ENCODE peak calls at places on chromosomes 3 and 15, in nine cellular contexts. J, K, W, E, F, B, I, O and Q are unnamed samples.

GRCh38 chr3:59235221-59236012 is 185.6 kb upstream of the CFAP20DC start:
- DNase-seq in J (no peak), F (no peak), E (no peak), K (no peak), O (no peak), W (no peak), B (peak), I (no peak), Q (no peak)

GRCh38 chr3:54123538-54124196 is 1.3 kb downstream of the CACNA2D3 start:
- DNase-seq in E (no peak), I (peak), F (no peak), O (no peak), W (no peak), B (no peak), J (no peak), K (no peak), Q (no peak)

GRCh38 chr15:45441686-45442085 is 63.3 kb upstream of the GATM start:
- DNase-seq in B (no peak), O (no peak), J (no peak), I (no peak), F (no peak), W (no peak), E (no peak), K (no peak), Q (no peak)

GRCh38 chr3:46337911-46338310 is 16.0 kb upstream of the CCR2 start:
- DNase-seq in I (no peak), O (no peak), K (no peak), F (no peak), J (no peak), E (no peak), B (no peak), W (no peak), Q (no peak)

GRCh38 chr15:59160880-59161593 is 45.6 kb upstream of the LDHAL6B start:
- DNase-seq in K (peak), B (peak), J (no peak), F (no peak), W (peak), E (no peak), I (no peak), O (no peak), Q (peak)

GRCh38 chr15:100350434-100351226 is 8.9 kb upstream of the ADAMTS17 start:
- DNase-seq in W (no peak), F (no peak), E (no peak), K (no peak), B (no peak), J (no peak), O (no peak), I (no peak), Q (peak)

GRCh38 chr3:119194237-119195150 is 21.1 kb downstream of the UPK1B start:
- DNase-seq in E (no peak), I (no peak), O (no peak), K (no peak), F (no peak), W (no peak), B (no peak), J (no peak), Q (no peak)

GRCh38 chr15:91099616-91100560 is at the start of gene SV2B:
- DNase-seq in B (peak), W (peak), I (no peak), K (peak), F (peak), O (no peak), E (no peak), J (peak), Q (peak)

GRCh38 chr3:126912027-126912422 is 70.9 kb upstream of the PLXNA1 start:
- DNase-seq in F (no peak), I (peak), B (no peak), E (no peak), W (no peak), O (no peak), J (no peak), K (no peak), Q (peak)

GRCh38 chr15:61095804-61096506 is 133.1 kb downstream of the RORA start:
- DNase-seq in W (no peak), K (no peak), E (no peak), O (no peak), B (no peak), I (no peak), J (no peak), F (no peak), Q (no peak)

GRCh38 chr15:72169921-72170611 is 27.5 kb downstream of the GRAMD2A start:
- DNase-seq in W (no peak), F (no peak), E (no peak), J (no peak), K (no peak), I (peak), B (no peak), O (no peak), Q (no peak)

GRCh38 chr15:92638291-92638708 is 17.3 kb downstream of the FAM174B start:
- DNase-seq in F (no peak), J (no peak), O (no peak), W (no peak), I (peak), B (peak), K (no peak), E (no peak), Q (peak)

GRCh38 chr15:46636220-46636619 is 1001.4 kb downstream of the SQOR start:
- DNase-seq in I (no peak), F (no peak), E (no peak), B (no peak), K (no peak), W (no peak), J (no peak), O (peak), Q (no peak)

GRCh38 chr3:30141178-30141581 is 465.2 kb upstream of the TGFBR2 start:
- DNase-seq in B (no peak), O (no peak), J (no peak), K (no peak), F (no peak), I (no peak), W (no peak), E (no peak), Q (no peak)

GRCh38 chr15:57516327-57517026 is 75.2 kb upstream of the MYZAP start:
- DNase-seq in B (no peak), W (no peak), K (no peak), I (no peak), J (no peak), E (no peak), O (no peak), F (no peak), Q (no peak)

GRCh38 chr15:87863152-87863551 is 393.4 kb downstream of the NTRK3 start:
- DNase-seq in I (no peak), O (no peak), W (no peak), F (no peak), J (no peak), B (no peak), E (no peak), K (peak), Q (no peak)

GRCh38 chr3:126212629-126213375 is 32.4 kb upstream of the ALDH1L1 start:
- DNase-seq in O (no peak), F (no peak), K (peak), J (no peak), B (no peak), E (no peak), I (peak), W (no peak), Q (no peak)

GRCh38 chr3:52920872-52921271 is 23.5 kb upstream of the STIMATE start:
- DNase-seq in K (no peak), O (no peak), I (no peak), F (no peak), E (no peak), J (no peak), B (no peak), W (no peak), Q (no peak)

GRCh38 chr15:65833501-65834220 is 35.6 kb upstream of the RAB11A start:
- DNase-seq in I (no peak), F (no peak), W (peak), B (peak), O (no peak), E (no peak), J (no peak), K (no peak), Q (no peak)

GRCh38 chr15:90106522-90107117 is 4.4 kb upstream of the IDH2 start:
- DNase-seq in E (no peak), B (no peak), K (no peak), F (no peak), I (peak), J (no peak), W (no peak), O (no peak), Q (no peak)

GRCh38 chr3:99700637-99701268 is 62.4 kb downstream of the COL8A1 start:
- DNase-seq in E (no peak), I (no peak), K (no peak), F (no peak), W (no peak), O (no peak), B (no peak), J (no peak), Q (peak)

GRCh38 chr3:64684715-64685261 is 3.0 kb downstream of the ADAMTS9 start:
- DNase-seq in W (no peak), J (no peak), K (peak), B (no peak), O (peak), I (peak), E (no peak), F (no peak), Q (no peak)

GRCh38 chr15:33126559-33127290 is 67.8 kb downstream of the FMN1 start:
- DNase-seq in O (peak), B (peak), J (peak), E (no peak), I (peak), W (peak), F (peak), K (peak), Q (no peak)

GRCh38 chr15:92733934-92734521 is 78.5 kb upstream of the FAM174B start:
- DNase-seq in O (no peak), B (no peak), E (no peak), J (no peak), I (no peak), F (no peak), K (no peak), W (peak), Q (no peak)

GRCh38 chr3:102179321-102180290 is 255.2 kb upstream of the ZPLD1 start:
- DNase-seq in E (no peak), F (no peak), B (peak), J (no peak), K (no peak), I (no peak), W (no peak), O (no peak), Q (no peak)

GRCh38 chr3:13798401-13798800 is 81.5 kb downstream of the WNT7A start:
- DNase-seq in B (no peak), I (peak), O (no peak), E (no peak), J (no peak), F (no peak), K (no peak), W (no peak), Q (no peak)

GRCh38 chr15:57312323-57313133 is 63.8 kb upstream of the CGNL1 start:
- DNase-seq in O (no peak), K (no peak), I (no peak), B (no peak), W (no peak), F (no peak), J (no peak), E (no peak), Q (no peak)

GRCh38 chr15:33910741-33911140 is 57.6 kb upstream of the CHRM5 start:
- DNase-seq in W (no peak), J (no peak), I (no peak), E (no peak), K (no peak), O (no peak), B (no peak), F (no peak), Q (no peak)

GRCh38 chr3:128174645-128175590 is 21.6 kb downstream of the EEFSEC start:
- DNase-seq in F (no peak), K (no peak), W (no peak), J (no peak), O (no peak), B (no peak), I (no peak), E (no peak), Q (no peak)

GRCh38 chr3:109081746-109082510 is 36.0 kb downstream of the MORC1 start:
- DNase-seq in O (peak), W (peak), I (no peak), F (no peak), B (peak), K (peak), J (no peak), E (no peak), Q (peak)

GRCh38 chr3:99954914-99955644 is 137.4 kb downstream of the CMSS1 start:
- DNase-seq in W (no peak), K (no peak), E (no peak), I (no peak), F (no peak), O (no peak), J (no peak), B (no peak), Q (no peak)

GRCh38 chr3:38147434-38147833 is 9.0 kb downstream of the MYD88 start:
- DNase-seq in I (no peak), B (no peak), K (no peak), F (no peak), J (no peak), O (no peak), E (no peak), W (no peak), Q (no peak)

GRCh38 chr15:28106294-28107110 is 7.4 kb upstream of the OCA2 start:
- DNase-seq in F (no peak), B (no peak), O (no peak), K (peak), E (no peak), I (no peak), J (no peak), W (peak), Q (no peak)

GRCh38 chr3:172125053-172125452 is 85.7 kb downstream of the FNDC3B start:
- DNase-seq in O (no peak), F (no peak), J (no peak), W (no peak), E (no peak), B (no peak), I (no peak), K (no peak), Q (no peak)

GRCh38 chr3:103410231-103410630 is 975.4 kb downstream of the ZPLD1 start:
- DNase-seq in F (no peak), E (no peak), B (peak), O (no peak), J (no peak), K (no peak), W (no peak), I (no peak), Q (no peak)